ENCODE peak calls at places on chromosome 13, in four cellular contexts. One of them, this sample, is unnamed. For H3K36me3 and H3K27me3, the result is how much of the 10 kb centered on the place peaks cover.

GRCh38 chr13:76214001-76214400 is 577.9 kb downstream of the LMO7 start:
- DNase-seq in thoracic aorta: no peak
- DNase-seq in CD8-positive, alpha-beta T cell: no peak
- DNase-seq in H7: no peak
- DNase-seq in this sample: no peak

GRCh38 chr13:110245421-110245899 is 61.5 kb downstream of the COL4A1 start:
- DNase-seq in thoracic aorta: no peak
- DNase-seq in CD8-positive, alpha-beta T cell: no peak
- DNase-seq in H7: no peak
- DNase-seq in this sample: no peak

GRCh38 chr13:30744056-30744684 is 8.8 kb downstream of the ALOX5AP start:
- DNase-seq in thoracic aorta: no peak
- DNase-seq in CD8-positive, alpha-beta T cell: peak
- DNase-seq in H7: no peak
- DNase-seq in this sample: no peak

GRCh38 chr13:94765814-94766213 is 53.5 kb upstream of the SOX21 start:
- DNase-seq in thoracic aorta: no peak
- DNase-seq in CD8-positive, alpha-beta T cell: no peak
- DNase-seq in H7: no peak
- DNase-seq in this sample: no peak

GRCh38 chr13:77861716-77862115 is 56.9 kb downstream of the EDNRB start:
- DNase-seq in thoracic aorta: no peak
- DNase-seq in CD8-positive, alpha-beta T cell: no peak
- DNase-seq in H7: no peak
- DNase-seq in this sample: no peak

GRCh38 chr13:42777476-42777875 is 3.9 kb upstream of the FAM216B start:
- DNase-seq in thoracic aorta: no peak
- DNase-seq in CD8-positive, alpha-beta T cell: no peak
- DNase-seq in H7: no peak
- DNase-seq in this sample: no peak

GRCh38 chr13:75550159-75550567 is 572 bp downstream of the UCHL3 start:
- DNase-seq in thoracic aorta: peak
- DNase-seq in CD8-positive, alpha-beta T cell: no peak
- DNase-seq in H7: no peak
- DNase-seq in this sample: peak

GRCh38 chr13:26548251-26548765 is 9.2 kb upstream of the WASF3 start:
- DNase-seq in thoracic aorta: no peak
- DNase-seq in CD8-positive, alpha-beta T cell: no peak
- DNase-seq in H7: no peak
- DNase-seq in this sample: no peak

GRCh38 chr13:99376132-99376531 is 68.9 kb upstream of the GPR183 start:
- DNase-seq in thoracic aorta: no peak
- DNase-seq in CD8-positive, alpha-beta T cell: peak
- DNase-seq in H7: no peak
- DNase-seq in this sample: no peak

GRCh38 chr13:77291779-77292178 is 35.1 kb downstream of the MYCBP2 start:
- DNase-seq in thoracic aorta: no peak
- DNase-seq in CD8-positive, alpha-beta T cell: no peak
- DNase-seq in H7: no peak
- DNase-seq in this sample: no peak

GRCh38 chr13:71021810-71022422 is 845.1 kb downstream of the DACH1 start:
- DNase-seq in thoracic aorta: no peak
- DNase-seq in CD8-positive, alpha-beta T cell: no peak
- DNase-seq in H7: no peak
- DNase-seq in this sample: no peak

GRCh38 chr13:23715092-23715761 is 145.0 kb downstream of the TNFRSF19 start:
- DNase-seq in thoracic aorta: no peak
- DNase-seq in CD8-positive, alpha-beta T cell: no peak
- DNase-seq in H7: peak
- DNase-seq in this sample: no peak

GRCh38 chr13:23711355-23711754 is 141.1 kb downstream of the TNFRSF19 start:
- DNase-seq in thoracic aorta: no peak
- DNase-seq in CD8-positive, alpha-beta T cell: no peak
- DNase-seq in H7: no peak
- DNase-seq in this sample: no peak

GRCh38 chr13:23710366-23710765 is 140.2 kb downstream of the TNFRSF19 start:
- DNase-seq in thoracic aorta: no peak
- DNase-seq in CD8-positive, alpha-beta T cell: no peak
- DNase-seq in H7: no peak
- DNase-seq in this sample: no peak

GRCh38 chr13:23715762-23716235 is 145.6 kb downstream of the TNFRSF19 start:
- DNase-seq in thoracic aorta: no peak
- DNase-seq in CD8-positive, alpha-beta T cell: no peak
- DNase-seq in H7: peak
- DNase-seq in this sample: no peak

DNA sequence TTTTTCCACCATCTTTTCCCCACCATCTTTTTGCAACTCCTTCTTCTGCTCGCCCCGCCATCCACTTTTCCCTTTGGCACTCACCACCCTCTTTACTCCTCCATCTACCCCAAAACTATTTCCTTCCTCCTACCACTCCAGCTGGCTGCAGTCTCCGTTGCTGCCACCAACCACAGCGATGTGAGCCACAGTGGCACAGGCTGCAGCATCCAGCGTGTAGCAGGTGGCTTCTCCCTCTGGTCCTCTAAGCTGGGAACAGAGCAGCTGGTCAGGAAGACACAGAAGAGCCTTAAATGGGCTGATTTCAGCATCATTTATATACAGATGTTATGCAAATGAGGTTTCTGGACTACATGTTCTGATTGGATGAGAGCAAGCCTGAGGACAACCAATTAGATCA is 144.5 kb downstream of the TNFRSF19 start:
- DNase-seq in thoracic aorta: no peak
- DNase-seq in CD8-positive, alpha-beta T cell: no peak
- DNase-seq in H7: no peak
- DNase-seq in this sample: no peak
- H3K4me3 ChIP-seq in thoracic aorta: no peak
- H3K4me3 ChIP-seq in CD8-positive, alpha-beta T cell: no peak
- H3K4me3 ChIP-seq in H7: no peak
- H3K4me3 ChIP-seq in this sample: no peak

DNA sequence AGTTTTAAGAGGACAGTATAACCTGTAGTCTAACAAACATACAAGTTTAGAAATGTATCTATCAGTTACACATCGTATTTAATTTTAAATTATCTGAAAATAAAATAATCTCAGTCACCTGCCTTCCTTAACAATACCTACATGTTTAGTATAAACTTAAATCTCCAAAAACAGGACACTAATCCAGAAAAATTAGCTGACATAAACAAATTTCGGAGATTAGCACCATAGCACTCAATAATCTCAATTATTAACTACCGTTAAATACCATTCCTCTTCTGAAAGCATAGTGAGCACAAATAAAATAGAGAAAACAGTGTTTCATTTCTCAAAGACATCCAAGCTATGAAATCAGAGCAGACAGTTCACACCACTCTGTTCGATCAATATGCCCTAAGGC is 13.2 kb downstream of the MED4 start:
- DNase-seq in thoracic aorta: no peak
- DNase-seq in CD8-positive, alpha-beta T cell: no peak
- DNase-seq in H7: no peak
- DNase-seq in this sample: no peak
- H3K36me3 ChIP-seq in thoracic aorta: under half
- H3K36me3 ChIP-seq in CD8-positive, alpha-beta T cell: under half
- H3K36me3 ChIP-seq in H7: under half
- H3K36me3 ChIP-seq in this sample: half or more

DNA sequence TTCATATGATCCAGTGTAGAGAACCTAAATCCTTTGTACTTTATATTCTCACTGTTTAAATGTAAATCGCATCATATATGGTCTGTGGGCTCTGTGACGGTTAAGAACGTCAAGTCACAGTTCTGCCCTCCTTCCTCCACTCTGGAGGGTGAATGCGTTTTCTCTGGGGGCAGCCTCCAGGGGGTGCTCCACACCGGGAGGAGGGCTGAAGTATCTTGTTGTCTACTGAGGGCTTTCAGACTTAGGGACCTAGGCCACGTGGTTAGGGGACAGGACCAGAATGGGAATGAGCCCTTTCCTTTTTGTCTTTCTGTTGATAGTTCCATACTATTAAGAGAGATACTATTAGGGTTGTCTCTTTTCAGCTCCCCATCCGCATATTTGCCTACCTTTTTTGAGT is 504.9 kb downstream of the FGF9 start:
- DNase-seq in thoracic aorta: no peak
- DNase-seq in CD8-positive, alpha-beta T cell: no peak
- DNase-seq in H7: no peak
- DNase-seq in this sample: no peak
- H3K27me3 ChIP-seq in thoracic aorta: under half
- H3K27me3 ChIP-seq in CD8-positive, alpha-beta T cell: under half
- H3K27me3 ChIP-seq in H7: under half
- H3K27me3 ChIP-seq in this sample: under half

DNA sequence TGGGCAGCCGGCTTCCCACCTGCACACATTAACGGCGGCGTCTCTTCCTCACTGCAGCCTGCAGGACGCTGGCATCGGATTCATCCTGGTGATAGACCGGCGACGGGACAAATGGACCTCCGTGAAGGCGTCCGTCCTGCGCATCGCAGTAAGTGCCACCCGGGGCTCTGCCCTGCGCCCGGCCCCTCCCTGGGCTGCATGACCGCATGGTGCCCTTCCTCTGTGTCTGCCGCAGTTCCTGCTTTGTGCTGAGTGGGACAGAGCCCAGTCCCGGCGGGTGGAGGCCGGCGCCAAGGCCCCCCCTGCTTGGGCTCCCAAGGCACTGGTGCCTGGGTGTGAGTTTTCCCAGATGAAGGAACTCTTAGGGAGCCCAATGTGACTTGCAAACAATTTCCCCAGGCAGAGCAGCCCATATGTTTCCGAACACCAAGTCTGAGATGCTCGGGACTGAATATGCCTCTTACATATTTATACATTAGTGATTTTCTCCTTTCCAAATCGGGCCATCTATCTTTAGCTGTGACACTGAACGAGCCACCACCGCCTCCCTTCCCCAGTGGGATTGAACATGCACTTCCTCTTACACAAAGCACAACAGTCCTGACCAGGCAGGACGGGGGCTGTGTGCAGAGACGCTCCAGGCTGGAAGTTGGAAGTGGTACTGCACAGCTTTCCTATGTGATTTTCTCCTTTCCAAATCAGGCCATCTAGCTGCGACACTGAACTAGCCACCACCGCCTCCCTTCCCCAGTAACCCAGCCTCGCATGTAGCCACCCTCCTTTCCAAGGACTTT is 60.2 kb upstream of the F7 start:
- DNase-seq in thoracic aorta: no peak
- DNase-seq in CD8-positive, alpha-beta T cell: no peak
- DNase-seq in H7: no peak
- DNase-seq in this sample: no peak
- H3K4me3 ChIP-seq in thoracic aorta: peak
- H3K4me3 ChIP-seq in CD8-positive, alpha-beta T cell: no peak
- H3K4me3 ChIP-seq in H7: no peak
- H3K4me3 ChIP-seq in this sample: no peak

GRCh38 chr13:98252931-98253470 is 75.9 kb upstream of the RNF113B start:
- DNase-seq in thoracic aorta: no peak
- DNase-seq in CD8-positive, alpha-beta T cell: no peak
- DNase-seq in H7: no peak
- DNase-seq in this sample: peak

GRCh38 chr13:98246538-98247172 is 69.6 kb upstream of the RNF113B start:
- DNase-seq in thoracic aorta: no peak
- DNase-seq in CD8-positive, alpha-beta T cell: no peak
- DNase-seq in H7: no peak
- DNase-seq in this sample: no peak

GRCh38 chr13:98253526-98253925 is 76.5 kb upstream of the RNF113B start:
- DNase-seq in thoracic aorta: no peak
- DNase-seq in CD8-positive, alpha-beta T cell: no peak
- DNase-seq in H7: no peak
- DNase-seq in this sample: no peak

GRCh38 chr13:98254541-98254940 is 77.5 kb upstream of the RNF113B start:
- DNase-seq in thoracic aorta: no peak
- DNase-seq in CD8-positive, alpha-beta T cell: no peak
- DNase-seq in H7: no peak
- DNase-seq in this sample: no peak

DNA sequence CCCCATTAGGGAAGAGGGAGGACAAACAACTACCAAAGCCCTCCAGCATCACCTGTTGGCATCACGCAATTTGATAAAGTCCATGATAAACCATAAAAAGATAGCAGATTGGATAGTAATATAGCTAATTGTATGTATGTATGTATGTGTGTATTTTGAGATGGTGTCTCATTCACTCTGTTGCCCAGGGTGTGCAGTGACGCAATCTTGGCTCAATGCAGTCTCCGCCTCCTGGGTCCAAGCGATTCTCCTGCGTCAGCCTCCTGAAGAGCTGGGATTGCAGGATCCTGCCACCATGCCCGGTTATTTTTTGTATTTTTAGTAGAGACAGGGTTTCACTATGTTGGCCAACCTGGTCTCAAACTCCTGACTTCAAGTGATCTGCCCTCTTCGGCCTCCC is 74.6 kb upstream of the RNF113B start:
- DNase-seq in thoracic aorta: no peak
- DNase-seq in CD8-positive, alpha-beta T cell: no peak
- DNase-seq in H7: no peak
- DNase-seq in this sample: no peak
- H3K36me3 ChIP-seq in thoracic aorta: under half
- H3K36me3 ChIP-seq in CD8-positive, alpha-beta T cell: under half
- H3K36me3 ChIP-seq in H7: under half
- H3K36me3 ChIP-seq in this sample: under half

GRCh38 chr13:28495586-28496564 is 947 bp upstream of the FLT1 start:
- DNase-seq in thoracic aorta: no peak
- DNase-seq in CD8-positive, alpha-beta T cell: no peak
- DNase-seq in H7: peak
- DNase-seq in this sample: no peak
- H3K27me3 ChIP-seq in thoracic aorta: under half
- H3K27me3 ChIP-seq in CD8-positive, alpha-beta T cell: under half
- H3K27me3 ChIP-seq in H7: under half
- H3K27me3 ChIP-seq in this sample: half or more

GRCh38 chr13:60441761-60442160 is 44.7 kb downstream of the TDRD3 start:
- DNase-seq in thoracic aorta: no peak
- DNase-seq in CD8-positive, alpha-beta T cell: no peak
- DNase-seq in H7: no peak
- DNase-seq in this sample: no peak
- H3K4me3 ChIP-seq in thoracic aorta: no peak
- H3K4me3 ChIP-seq in CD8-positive, alpha-beta T cell: no peak
- H3K4me3 ChIP-seq in H7: no peak
- H3K4me3 ChIP-seq in this sample: no peak

GRCh38 chr13:21149568-21149967 is 26.8 kb downstream of the SKA3 start:
- DNase-seq in thoracic aorta: no peak
- DNase-seq in CD8-positive, alpha-beta T cell: no peak
- DNase-seq in H7: no peak
- DNase-seq in this sample: no peak
- H3K36me3 ChIP-seq in thoracic aorta: under half
- H3K36me3 ChIP-seq in CD8-positive, alpha-beta T cell: under half
- H3K36me3 ChIP-seq in H7: under half
- H3K36me3 ChIP-seq in this sample: under half

GRCh38 chr13:96993660-96994029 is 631 bp downstream of the OXGR1 start:
- DNase-seq in thoracic aorta: no peak
- DNase-seq in CD8-positive, alpha-beta T cell: no peak
- DNase-seq in H7: no peak
- DNase-seq in this sample: no peak
- H3K27me3 ChIP-seq in thoracic aorta: under half
- H3K27me3 ChIP-seq in CD8-positive, alpha-beta T cell: under half
- H3K27me3 ChIP-seq in H7: half or more
- H3K27me3 ChIP-seq in this sample: under half